ENCODE peak calls at places on chromosome 10, in six cellular contexts. F is NCI-H2171 treated with DMSO at 0.1 percent for 48 hours; O is heart right ventricle; A is H9; N is GOT3; W is stimulated activated CD4-positive, alpha-beta T cell treated with anti-CD3 and anti-CD28 coated beads, TNF-alpha, amount 100 ng/mL, for 48 hours. B is an unnamed sample.

GRCh38 chr10:21326594-21326993 is 198.9 kb downstream of the SKIDA1 start:
- DNase-seq in W (no peak), N (no peak), A (no peak), F (no peak), O (no peak), B (no peak)

GRCh38 chr10:14822879-14823755 is 14.7 kb downstream of the CDNF start:
- DNase-seq in A (no peak), N (no peak), O (no peak), W (no peak), F (peak), B (no peak)

GRCh38 chr10:31090894-31091607 is 59.4 kb upstream of the ZNF438 start:
- DNase-seq in F (no peak), O (no peak), W (no peak), A (no peak), N (no peak), B (no peak)

GRCh38 chr10:124378817-124379510 is 39.8 kb downstream of the OAT start:
- DNase-seq in F (no peak), W (no peak), O (no peak), N (no peak), A (no peak), B (no peak)

GRCh38 chr10:93110472-93111146 is 36.9 kb downstream of the CYP26A1 start:
- DNase-seq in O (no peak), A (no peak), N (no peak), W (no peak), F (no peak), B (no peak)

GRCh38 chr10:132489704-132490534 is 47.7 kb upstream of the INPP5A start:
- DNase-seq in O (no peak), F (no peak), N (no peak), W (no peak), A (peak), B (no peak)

GRCh38 chr10:29237786-29238185 is 51.1 kb upstream of the LYZL1 start:
- DNase-seq in W (no peak), A (no peak), N (no peak), F (no peak), O (no peak), B (no peak)

GRCh38 chr10:70410608-70411007 is 6.7 kb downstream of the EIF4EBP2 start:
- DNase-seq in A (no peak), N (no peak), F (no peak), W (no peak), O (no peak), B (no peak)

GRCh38 chr10:97866524-97867219 is 17.0 kb downstream of the GOLGA7B start:
- DNase-seq in A (no peak), F (no peak), O (no peak), W (no peak), N (no peak), B (no peak)

B was measured in ascending aorta.